ENCODE peak calls at places on chromosomes 11 and 22, in nine cellular contexts. One of them, this sample, is unnamed.

GRCh38 chr11:27087425-27087824 is 46.8 kb downstream of the BBOX1 start:
- DNase-seq in renal cortical epithelial cell: no peak
- DNase-seq in type B pancreatic cell: no peak
- DNase-seq in Karpas-422: no peak
- DNase-seq in caudate nucleus: no peak
- DNase-seq in activated gamma-delta T cell treated with Interleukin-2 at 50 U/mL for 16 hours: no peak
- DNase-seq in right lobe of liver: no peak
- DNase-seq in stimulated activated CD4-positive, alpha-beta T cell treated with anti-CD3 and anti-CD28 coated beads, Interleukin-12 subunit alpha, Interleukin-12 subunit beta, amount 100 ng/mL, for 4 hours: no peak
- DNase-seq in hippocampal formation: no peak
- DNase-seq in this sample: no peak

GRCh38 chr11:75797116-75797515 is 17.9 kb upstream of the UVRAG start:
- DNase-seq in hippocampal formation: no peak
- DNase-seq in renal cortical epithelial cell: peak; percentile 43
- DNase-seq in caudate nucleus: no peak
- DNase-seq in right lobe of liver: no peak
- DNase-seq in stimulated activated CD4-positive, alpha-beta T cell treated with anti-CD3 and anti-CD28 coated beads, Interleukin-12 subunit alpha, Interleukin-12 subunit beta, amount 100 ng/mL, for 4 hours: no peak
- DNase-seq in Karpas-422: no peak
- DNase-seq in activated gamma-delta T cell treated with Interleukin-2 at 50 U/mL for 16 hours: no peak
- DNase-seq in type B pancreatic cell: no peak
- DNase-seq in this sample: no peak

GRCh38 chr11:89381094-89381493 is 110.1 kb downstream of the NOX4 start:
- DNase-seq in activated gamma-delta T cell treated with Interleukin-2 at 50 U/mL for 16 hours: no peak
- DNase-seq in type B pancreatic cell: no peak
- DNase-seq in right lobe of liver: no peak
- DNase-seq in stimulated activated CD4-positive, alpha-beta T cell treated with anti-CD3 and anti-CD28 coated beads, Interleukin-12 subunit alpha, Interleukin-12 subunit beta, amount 100 ng/mL, for 4 hours: no peak
- DNase-seq in hippocampal formation: no peak
- DNase-seq in Karpas-422: no peak
- DNase-seq in caudate nucleus: no peak
- DNase-seq in renal cortical epithelial cell: peak; percentile 99
- DNase-seq in this sample: no peak

GRCh38 chr11:63489879-63490278 is 1.1 kb downstream of the PLAAT5 start:
- DNase-seq in renal cortical epithelial cell: peak; percentile 82
- DNase-seq in right lobe of liver: no peak
- DNase-seq in hippocampal formation: no peak
- DNase-seq in activated gamma-delta T cell treated with Interleukin-2 at 50 U/mL for 16 hours: no peak
- DNase-seq in stimulated activated CD4-positive, alpha-beta T cell treated with anti-CD3 and anti-CD28 coated beads, Interleukin-12 subunit alpha, Interleukin-12 subunit beta, amount 100 ng/mL, for 4 hours: no peak
- DNase-seq in type B pancreatic cell: no peak
- DNase-seq in Karpas-422: no peak
- DNase-seq in caudate nucleus: no peak
- DNase-seq in this sample: no peak

GRCh38 chr11:129457321-129457720 is 81.7 kb downstream of the BARX2 start:
- DNase-seq in stimulated activated CD4-positive, alpha-beta T cell treated with anti-CD3 and anti-CD28 coated beads, Interleukin-12 subunit alpha, Interleukin-12 subunit beta, amount 100 ng/mL, for 4 hours: no peak
- DNase-seq in renal cortical epithelial cell: no peak
- DNase-seq in right lobe of liver: no peak
- DNase-seq in caudate nucleus: no peak
- DNase-seq in Karpas-422: no peak
- DNase-seq in hippocampal formation: no peak
- DNase-seq in type B pancreatic cell: no peak
- DNase-seq in activated gamma-delta T cell treated with Interleukin-2 at 50 U/mL for 16 hours: no peak
- DNase-seq in this sample: no peak

GRCh38 chr11:2892215-2893020 is 6.8 kb upstream of the CDKN1C start:
- DNase-seq in stimulated activated CD4-positive, alpha-beta T cell treated with anti-CD3 and anti-CD28 coated beads, Interleukin-12 subunit alpha, Interleukin-12 subunit beta, amount 100 ng/mL, for 4 hours: peak; percentile 63
- DNase-seq in caudate nucleus: no peak
- DNase-seq in type B pancreatic cell: no peak
- DNase-seq in renal cortical epithelial cell: no peak
- DNase-seq in Karpas-422: peak; percentile 76
- DNase-seq in activated gamma-delta T cell treated with Interleukin-2 at 50 U/mL for 16 hours: peak; percentile 53
- DNase-seq in right lobe of liver: peak; percentile 73
- DNase-seq in hippocampal formation: no peak
- DNase-seq in this sample: peak; percentile 37

GRCh38 chr22:29030016-29030617 is 31.5 kb downstream of the C22orf31 start:
- DNase-seq in activated gamma-delta T cell treated with Interleukin-2 at 50 U/mL for 16 hours: no peak
- DNase-seq in Karpas-422: no peak
- DNase-seq in hippocampal formation: no peak
- DNase-seq in stimulated activated CD4-positive, alpha-beta T cell treated with anti-CD3 and anti-CD28 coated beads, Interleukin-12 subunit alpha, Interleukin-12 subunit beta, amount 100 ng/mL, for 4 hours: no peak
- DNase-seq in right lobe of liver: no peak
- DNase-seq in renal cortical epithelial cell: peak; percentile 86
- DNase-seq in caudate nucleus: no peak
- DNase-seq in type B pancreatic cell: no peak
- DNase-seq in this sample: no peak

GRCh38 chr11:109298865-109299264 is 123.1 kb upstream of the C11orf87 start:
- DNase-seq in type B pancreatic cell: no peak
- DNase-seq in right lobe of liver: no peak
- DNase-seq in activated gamma-delta T cell treated with Interleukin-2 at 50 U/mL for 16 hours: no peak
- DNase-seq in hippocampal formation: no peak
- DNase-seq in stimulated activated CD4-positive, alpha-beta T cell treated with anti-CD3 and anti-CD28 coated beads, Interleukin-12 subunit alpha, Interleukin-12 subunit beta, amount 100 ng/mL, for 4 hours: no peak
- DNase-seq in caudate nucleus: no peak
- DNase-seq in renal cortical epithelial cell: no peak
- DNase-seq in Karpas-422: no peak
- DNase-seq in this sample: no peak

GRCh38 chr11:10807629-10808552 is 835 bp downstream of the EIF4G2 start:
- DNase-seq in renal cortical epithelial cell: peak; percentile 28
- DNase-seq in hippocampal formation: peak; percentile 19
- DNase-seq in activated gamma-delta T cell treated with Interleukin-2 at 50 U/mL for 16 hours: peak; percentile 37
- DNase-seq in stimulated activated CD4-positive, alpha-beta T cell treated with anti-CD3 and anti-CD28 coated beads, Interleukin-12 subunit alpha, Interleukin-12 subunit beta, amount 100 ng/mL, for 4 hours: peak; percentile 52
- DNase-seq in caudate nucleus: peak; percentile 76
- DNase-seq in type B pancreatic cell: peak; percentile 77
- DNase-seq in Karpas-422: peak; percentile 58
- DNase-seq in right lobe of liver: peak; percentile 71
- DNase-seq in this sample: peak; percentile 41

GRCh38 chr22:35113341-35113740 is 47.4 kb downstream of the ISX start:
- DNase-seq in stimulated activated CD4-positive, alpha-beta T cell treated with anti-CD3 and anti-CD28 coated beads, Interleukin-12 subunit alpha, Interleukin-12 subunit beta, amount 100 ng/mL, for 4 hours: no peak
- DNase-seq in renal cortical epithelial cell: no peak
- DNase-seq in type B pancreatic cell: no peak
- DNase-seq in activated gamma-delta T cell treated with Interleukin-2 at 50 U/mL for 16 hours: no peak
- DNase-seq in hippocampal formation: no peak
- DNase-seq in Karpas-422: no peak
- DNase-seq in caudate nucleus: no peak
- DNase-seq in right lobe of liver: no peak
- DNase-seq in this sample: no peak